ENCODE peak calls at places on chromosome 4, in six cellular contexts. K is lung, D is WERI-Rb-1, I is neural progenitor cell, J is thyroid gland, B is tibial nerve. M is an unnamed sample.

GRCh38 chr4:111231281-111231680 is 608.4 kb upstream of the PITX2 start:
- DNase-seq in D (no peak), B (no peak), J (no peak), K (no peak), I (no peak), M (no peak)

GRCh38 chr4:163566257-163566656 is 71.8 kb downstream of the TMA16 start:
- DNase-seq in B (no peak), D (no peak), J (no peak), I (no peak), K (no peak), M (no peak)

GRCh38 chr4:145679991-145680455 is at the start of gene C4orf51:
- DNase-seq in D (no peak), I (no peak), B (no peak), J (peak), K (peak), M (no peak)

GRCh38 chr4:173001571-173001970 is 167.0 kb upstream of the GALNT7 start:
- DNase-seq in I (no peak), D (no peak), B (no peak), J (no peak), K (no peak), M (no peak)

GRCh38 chr4:118373614-118374255 is 20.9 kb upstream of the PRSS12 start:
- DNase-seq in K (no peak), J (no peak), I (no peak), B (no peak), D (no peak), M (no peak)

GRCh38 chr4:74339501-74339900 is 25.4 kb upstream of the EREG start:
- DNase-seq in B (no peak), J (no peak), I (no peak), K (no peak), D (no peak), M (no peak)

GRCh38 chr4:100379583-100380105 is 138.2 kb downstream of the EMCN start:
- DNase-seq in B (no peak), J (no peak), I (no peak), K (no peak), D (no peak), M (no peak)

GRCh38 chr4:11424000-11424399 is 4.7 kb downstream of the HS3ST1 start:
- DNase-seq in B (no peak), I (peak), K (no peak), D (peak), J (no peak), M (no peak)

GRCh38 chr4:169070895-169071218 is 60.8 kb upstream of the CBR4 start:
- DNase-seq in B (no peak), I (no peak), K (peak), J (no peak), D (no peak), M (no peak)

GRCh38 chr4:141339386-141339785 is 118.7 kb downstream of the ZNF330 start:
- DNase-seq in K (no peak), D (no peak), B (no peak), J (no peak), I (peak), M (no peak)

GRCh38 chr4:186659936-186660335 is 63.7 kb downstream of the FAT1 start:
- DNase-seq in J (no peak), D (no peak), K (no peak), B (no peak), I (no peak), M (no peak)

GRCh38 chr4:69025191-69025998 is 70.9 kb upstream of the UGT2B7 start:
- DNase-seq in I (peak), B (no peak), K (no peak), D (peak), J (peak), M (no peak)

GRCh38 chr4:110412354-110412753 is 63.6 kb upstream of the ENPEP start:
- DNase-seq in D (no peak), K (no peak), B (no peak), J (no peak), I (no peak), M (no peak)

GRCh38 chr4:99822734-99823133 is 6.1 kb downstream of the DAPP1 start:
- DNase-seq in B (no peak), K (no peak), D (no peak), J (no peak), I (no peak), M (no peak)

GRCh38 chr4:136103616-136104015 is 1428.7 kb downstream of the PCDH18 start:
- DNase-seq in I (peak), B (no peak), J (no peak), K (no peak), D (no peak), M (no peak)

GRCh38 chr4:92163348-92163747 is 140.4 kb upstream of the GRID2 start:
- DNase-seq in I (no peak), D (no peak), K (no peak), J (no peak), B (no peak), M (no peak)

GRCh38 chr4:26300314-26301307 is 20.2 kb upstream of the RBPJ start:
- DNase-seq in K (no peak), I (peak), J (no peak), B (no peak), D (no peak), M (no peak)

GRCh38 chr4:25031077-25031606 is 396 bp upstream of the LGI2 start:
- DNase-seq in J (peak), K (no peak), B (no peak), I (peak), D (peak), M (no peak)

GRCh38 chr4:140042634-140043033 is 111.3 kb downstream of the MAML3 start:
- DNase-seq in J (no peak), D (no peak), I (no peak), K (no peak), B (no peak), M (no peak)

GRCh38 chr4:23920716-23921446 is 31.0 kb upstream of the PPARGC1A start:
- DNase-seq in D (no peak), J (no peak), B (no peak), K (no peak), I (no peak), M (no peak)

GRCh38 chr4:117874241-117874640 is 160.0 kb upstream of the NDST3 start:
- DNase-seq in D (no peak), I (no peak), J (no peak), B (no peak), K (no peak), M (no peak)

GRCh38 chr4:164536829-164537228 is 217.1 kb upstream of the SMIM31 start:
- DNase-seq in I (no peak), K (no peak), J (no peak), D (peak), B (no peak), M (no peak)

GRCh38 chr4:138063581-138063980 is 178.6 kb downstream of the SLC7A11 start:
- DNase-seq in D (no peak), K (no peak), I (no peak), J (no peak), B (no peak), M (no peak)

DNA sequence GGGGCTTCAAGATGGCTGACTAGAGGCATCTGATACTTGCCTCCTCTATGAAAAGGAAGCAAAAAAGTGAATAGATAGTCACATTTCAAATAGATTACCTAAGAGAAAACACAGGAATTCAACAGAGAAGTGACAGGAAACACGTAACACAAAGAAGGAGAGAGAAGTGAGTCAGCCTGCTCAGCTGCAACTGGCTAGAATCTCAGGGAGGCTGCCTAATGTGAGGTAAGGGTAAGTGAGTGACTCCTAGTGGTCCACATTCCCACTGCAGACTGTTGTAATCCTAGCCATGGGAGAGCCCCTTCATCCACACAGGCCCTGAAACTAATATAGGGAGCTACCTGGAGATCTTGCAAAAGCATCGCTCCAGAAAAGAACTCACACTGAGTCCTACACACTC is 179.2 kb downstream of the SLC7A11 start:
- DNase-seq in J (no peak), D (no peak), B (no peak), K (no peak), I (no peak), M (no peak)
- TF ChIP-seq CTCF in J (no peak), D (peak), B (no peak), K (no peak), I (peak), M (no peak)

GRCh38 chr4:13955551-13955950 is 328.0 kb upstream of the BOD1L1 start:
- DNase-seq in D (no peak), I (no peak), B (no peak), K (no peak), J (no peak), M (no peak)

GRCh38 chr4:13947921-13948320 is 320.4 kb upstream of the BOD1L1 start:
- DNase-seq in J (no peak), D (no peak), I (no peak), K (no peak), B (no peak), M (no peak)

GRCh38 chr4:13956947-13957346 is 329.4 kb upstream of the BOD1L1 start:
- DNase-seq in K (no peak), B (no peak), J (no peak), D (no peak), I (no peak), M (no peak)

GRCh38 chr4:13950491-13950890 is 323.0 kb upstream of the BOD1L1 start:
- DNase-seq in B (no peak), I (no peak), D (no peak), J (no peak), K (no peak), M (no peak)

DNA sequence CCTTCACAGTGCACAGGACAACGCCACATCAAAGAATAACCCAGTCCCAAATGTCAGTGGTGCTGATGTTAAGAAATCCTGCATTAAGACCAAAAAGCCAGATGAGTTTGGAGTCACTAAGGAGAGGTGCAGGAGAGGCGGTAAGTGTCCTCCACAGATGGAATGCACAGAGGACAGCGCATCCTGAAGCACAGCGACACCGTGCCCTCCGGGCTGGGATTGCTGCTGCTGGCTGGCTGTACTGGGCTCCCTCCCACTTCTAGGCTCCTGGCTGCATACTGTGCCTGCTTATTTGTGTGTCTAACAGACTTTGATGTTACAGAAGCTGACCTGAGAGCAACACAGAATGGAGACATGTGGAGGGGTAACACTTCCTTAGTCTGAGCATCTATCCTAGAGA is 325.6 kb upstream of the BOD1L1 start:
- DNase-seq in K (no peak), B (no peak), D (no peak), J (no peak), I (peak), M (no peak)
- TF ChIP-seq CTCF in K (no peak), B (no peak), D (no peak), J (no peak), I (no peak), M (no peak)

GRCh38 chr4:178423366-178423765 is 981.1 kb upstream of the AGA start:
- DNase-seq in I (no peak), B (no peak), D (no peak), J (no peak), K (no peak), M (no peak)
- TF ChIP-seq CTCF in I (no peak), B (no peak), D (no peak), J (no peak), K (no peak), M (no peak)

DNA sequence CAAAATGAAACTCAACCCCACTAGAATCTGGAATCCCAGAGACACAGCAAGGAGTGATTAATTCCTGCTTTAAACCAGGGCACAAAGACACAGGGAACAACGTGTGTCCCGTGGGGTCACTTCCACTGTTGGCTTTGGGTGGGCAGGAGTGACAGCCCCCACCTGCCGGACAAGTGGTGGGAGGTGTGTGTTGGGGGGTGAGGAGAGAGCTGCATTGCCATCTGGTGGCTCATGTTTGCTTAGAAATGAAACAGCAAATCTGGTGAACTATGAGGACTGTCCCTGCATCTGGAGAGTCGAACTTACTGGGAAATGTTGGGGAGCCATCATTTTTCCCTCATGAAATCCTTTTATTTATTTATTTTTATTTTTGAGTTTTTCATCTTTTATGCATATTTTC is 75.9 kb upstream of the AFAP1 start:
- DNase-seq in B (no peak), K (no peak), I (no peak), D (no peak), J (peak), M (no peak)
- TF ChIP-seq CTCF in B (peak), K (no peak), I (peak), D (peak), J (peak), M (peak)

DNA sequence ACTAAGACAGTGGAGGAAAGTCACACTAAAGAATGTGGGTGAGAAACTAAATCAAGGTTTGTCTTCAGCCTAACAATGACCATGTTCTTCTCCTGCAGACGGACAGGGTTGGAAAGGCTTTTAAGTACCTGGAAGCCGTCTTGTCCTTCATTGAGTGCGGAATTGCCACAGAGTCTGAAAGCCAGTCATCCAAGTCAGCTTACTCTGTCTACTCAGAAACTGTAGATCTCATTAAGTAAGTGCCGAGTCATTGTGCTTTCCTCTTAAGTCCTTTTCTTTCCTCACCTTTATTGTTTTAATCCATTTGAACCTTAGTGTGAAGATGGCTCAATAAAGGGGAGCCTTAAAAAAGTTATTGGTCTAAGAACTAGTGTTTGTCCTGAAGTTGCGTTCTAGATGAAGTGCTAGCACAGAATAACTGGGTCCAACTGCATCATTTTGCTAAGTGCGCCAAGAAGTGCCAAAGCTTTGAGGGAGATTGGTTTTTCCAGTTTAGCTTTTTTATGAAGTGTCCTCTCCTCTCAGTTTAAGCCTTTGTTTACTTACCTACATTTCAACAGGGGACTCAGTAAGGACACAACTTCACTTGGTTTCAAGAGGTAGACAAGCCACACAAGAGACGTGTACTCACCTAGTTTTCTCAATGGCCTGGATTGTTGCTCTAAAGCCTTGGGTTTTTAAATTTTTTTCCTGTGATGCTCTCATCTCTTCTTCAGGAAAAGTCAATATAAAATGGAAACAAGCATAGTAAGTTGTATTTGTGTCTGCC is 89.2 kb downstream of the KLHL8 start:
- DNase-seq in I (peak), J (peak), K (no peak), D (peak), B (no peak), M (no peak)
- TF ChIP-seq CTCF in I (no peak), J (no peak), K (no peak), D (no peak), B (no peak), M (no peak)

M was measured in osteocyte.